ENCODE peak calls at places on chromosomes 3 and 15, in five cellular contexts. One of them, this sample, is unnamed.

GRCh38 chr3:127336086-127336485 is 48.2 kb upstream of the PRR20G start:
- DNase-seq in adrenal gland: no peak
- DNase-seq in fibroblast of lung: no peak
- DNase-seq in HFFc6: no peak
- DNase-seq in uterus: no peak
- DNase-seq in this sample: no peak

GRCh38 chr3:195889843-195890407 is 18.4 kb downstream of the TNK2 start:
- DNase-seq in adrenal gland: no peak
- DNase-seq in fibroblast of lung: no peak
- DNase-seq in HFFc6: no peak
- DNase-seq in uterus: no peak
- DNase-seq in this sample: peak

GRCh38 chr15:60396560-60396963 is 1.2 kb downstream of the ANXA2 start:
- DNase-seq in adrenal gland: no peak
- DNase-seq in fibroblast of lung: peak
- DNase-seq in HFFc6: no peak
- DNase-seq in uterus: no peak
- DNase-seq in this sample: no peak

GRCh38 chr3:59391131-59391530 is 341.3 kb upstream of the CFAP20DC start:
- DNase-seq in adrenal gland: no peak
- DNase-seq in fibroblast of lung: no peak
- DNase-seq in HFFc6: no peak
- DNase-seq in uterus: no peak
- DNase-seq in this sample: no peak

GRCh38 chr15:99365232-99365631 is 114.0 kb downstream of the LRRC28 start:
- DNase-seq in adrenal gland: no peak
- DNase-seq in fibroblast of lung: no peak
- DNase-seq in HFFc6: no peak
- DNase-seq in uterus: no peak
- DNase-seq in this sample: no peak

GRCh38 chr15:82739086-82739485 is 29.4 kb upstream of the AP3B2 start:
- DNase-seq in adrenal gland: no peak
- DNase-seq in fibroblast of lung: peak
- DNase-seq in HFFc6: peak
- DNase-seq in uterus: no peak
- DNase-seq in this sample: no peak

GRCh38 chr3:125281411-125281810 is 68.9 kb upstream of the SLC12A8 start:
- DNase-seq in adrenal gland: no peak
- DNase-seq in fibroblast of lung: peak
- DNase-seq in HFFc6: no peak
- DNase-seq in uterus: no peak
- DNase-seq in this sample: no peak

GRCh38 chr3:177565981-177566380 is 368.7 kb upstream of the TBL1XR1 start:
- DNase-seq in adrenal gland: no peak
- DNase-seq in fibroblast of lung: no peak
- DNase-seq in HFFc6: no peak
- DNase-seq in uterus: no peak
- DNase-seq in this sample: no peak

GRCh38 chr3:153221748-153222162 is 59.7 kb downstream of the RAP2B start:
- DNase-seq in adrenal gland: peak
- DNase-seq in fibroblast of lung: peak
- DNase-seq in HFFc6: peak
- DNase-seq in uterus: peak
- DNase-seq in this sample: no peak

GRCh38 chr15:39282663-39283208 is 298.1 kb upstream of the THBS1 start:
- DNase-seq in adrenal gland: no peak
- DNase-seq in fibroblast of lung: no peak
- DNase-seq in HFFc6: no peak
- DNase-seq in uterus: no peak
- DNase-seq in this sample: peak

GRCh38 chr3:150180349-150180748 is 209.7 kb upstream of the PFN2 start:
- DNase-seq in adrenal gland: no peak
- DNase-seq in fibroblast of lung: peak
- DNase-seq in HFFc6: peak
- DNase-seq in uterus: no peak
- DNase-seq in this sample: no peak

GRCh38 chr3:172167892-172168648 is 128.7 kb downstream of the FNDC3B start:
- DNase-seq in adrenal gland: no peak
- DNase-seq in fibroblast of lung: peak
- DNase-seq in HFFc6: no peak
- DNase-seq in uterus: no peak
- DNase-seq in this sample: no peak

GRCh38 chr3:67692621-67693020 is 38.2 kb upstream of the SUCLG2 start:
- DNase-seq in adrenal gland: no peak
- DNase-seq in fibroblast of lung: peak
- DNase-seq in HFFc6: no peak
- DNase-seq in uterus: no peak
- DNase-seq in this sample: no peak

GRCh38 chr15:71003314-71003713 is 110.7 kb downstream of the LRRC49 start:
- DNase-seq in adrenal gland: no peak
- DNase-seq in fibroblast of lung: peak
- DNase-seq in HFFc6: peak
- DNase-seq in uterus: no peak
- DNase-seq in this sample: no peak

GRCh38 chr3:69251078-69251805 is 128.8 kb upstream of the LMOD3 start:
- DNase-seq in adrenal gland: no peak
- DNase-seq in fibroblast of lung: no peak
- DNase-seq in HFFc6: no peak
- DNase-seq in uterus: no peak
- DNase-seq in this sample: no peak

GRCh38 chr3:147400111-147400510 is 6.2 kb downstream of the ZIC4 start:
- DNase-seq in adrenal gland: no peak
- DNase-seq in fibroblast of lung: no peak
- DNase-seq in HFFc6: no peak
- DNase-seq in uterus: no peak
- DNase-seq in this sample: no peak

GRCh38 chr15:41993447-41994170 is 21.3 kb upstream of the EHD4 start:
- DNase-seq in adrenal gland: no peak
- DNase-seq in fibroblast of lung: no peak
- DNase-seq in HFFc6: no peak
- DNase-seq in uterus: no peak
- DNase-seq in this sample: no peak

GRCh38 chr3:42262525-42262924 is 3.5 kb downstream of the CCK start:
- DNase-seq in adrenal gland: no peak
- DNase-seq in fibroblast of lung: peak
- DNase-seq in HFFc6: peak
- DNase-seq in uterus: no peak
- DNase-seq in this sample: no peak

GRCh38 chr3:16136042-16136441 is 38.4 kb upstream of the GALNT15 start:
- DNase-seq in adrenal gland: no peak
- DNase-seq in fibroblast of lung: peak
- DNase-seq in HFFc6: peak
- DNase-seq in uterus: no peak
- DNase-seq in this sample: no peak

GRCh38 chr3:169215953-169216352 is 447.6 kb downstream of the MECOM start:
- DNase-seq in adrenal gland: no peak
- DNase-seq in fibroblast of lung: no peak
- DNase-seq in HFFc6: no peak
- DNase-seq in uterus: no peak
- DNase-seq in this sample: no peak

GRCh38 chr3:141942006-141942405 is 65.6 kb downstream of the ATP1B3 start:
- DNase-seq in adrenal gland: no peak
- DNase-seq in fibroblast of lung: no peak
- DNase-seq in HFFc6: no peak
- DNase-seq in uterus: no peak
- DNase-seq in this sample: no peak

GRCh38 chr15:60326824-60327654 is 70.7 kb downstream of the ANXA2 start:
- DNase-seq in adrenal gland: no peak
- DNase-seq in fibroblast of lung: no peak
- DNase-seq in HFFc6: peak
- DNase-seq in uterus: no peak
- DNase-seq in this sample: no peak

GRCh38 chr3:7518471-7518870 is 657.6 kb downstream of the GRM7 start:
- DNase-seq in adrenal gland: peak
- DNase-seq in fibroblast of lung: peak
- DNase-seq in HFFc6: no peak
- DNase-seq in uterus: no peak
- DNase-seq in this sample: no peak

GRCh38 chr15:90529369-90530249 is at the start of gene CRTC3:
- DNase-seq in adrenal gland: peak
- DNase-seq in fibroblast of lung: peak
- DNase-seq in HFFc6: peak
- DNase-seq in uterus: peak
- DNase-seq in this sample: no peak

GRCh38 chr3:10688548-10689172 is 127.4 kb upstream of the SLC6A11 start:
- DNase-seq in adrenal gland: no peak
- DNase-seq in fibroblast of lung: no peak
- DNase-seq in HFFc6: no peak
- DNase-seq in uterus: no peak
- DNase-seq in this sample: no peak

GRCh38 chr3:30319713-30320112 is 286.7 kb upstream of the TGFBR2 start:
- DNase-seq in adrenal gland: peak
- DNase-seq in fibroblast of lung: peak
- DNase-seq in HFFc6: peak
- DNase-seq in uterus: no peak
- DNase-seq in this sample: no peak

GRCh38 chr3:122902326-122902725 is 107.5 kb downstream of the SLC49A4 start:
- DNase-seq in adrenal gland: no peak
- DNase-seq in fibroblast of lung: no peak
- DNase-seq in HFFc6: no peak
- DNase-seq in uterus: no peak
- DNase-seq in this sample: no peak

GRCh38 chr3:10962481-10963036 is 30.0 kb upstream of the SLC6A1 start:
- DNase-seq in adrenal gland: no peak
- DNase-seq in fibroblast of lung: no peak
- DNase-seq in HFFc6: no peak
- DNase-seq in uterus: no peak
- DNase-seq in this sample: no peak

GRCh38 chr3:95228416-95228815 is 1165.6 kb downstream of the NSUN3 start:
- DNase-seq in adrenal gland: no peak
- DNase-seq in fibroblast of lung: no peak
- DNase-seq in HFFc6: no peak
- DNase-seq in uterus: no peak
- DNase-seq in this sample: no peak

GRCh38 chr3:97131476-97131875 is 317.1 kb downstream of the EPHA6 start:
- DNase-seq in adrenal gland: no peak
- DNase-seq in fibroblast of lung: no peak
- DNase-seq in HFFc6: no peak
- DNase-seq in uterus: no peak
- DNase-seq in this sample: no peak

GRCh38 chr3:56862352-56863062 is 60.8 kb upstream of the ARHGEF3 start:
- DNase-seq in adrenal gland: peak
- DNase-seq in fibroblast of lung: peak
- DNase-seq in HFFc6: peak
- DNase-seq in uterus: no peak
- DNase-seq in this sample: no peak

GRCh38 chr15:59892995-59893394 is 111.1 kb upstream of the FOXB1 start:
- DNase-seq in adrenal gland: no peak
- DNase-seq in fibroblast of lung: peak
- DNase-seq in HFFc6: no peak
- DNase-seq in uterus: no peak
- DNase-seq in this sample: no peak

GRCh38 chr3:126419151-126419703 is 24.5 kb downstream of the CFAP100 start:
- DNase-seq in adrenal gland: no peak
- DNase-seq in fibroblast of lung: no peak
- DNase-seq in HFFc6: no peak
- DNase-seq in uterus: no peak
- DNase-seq in this sample: no peak

GRCh38 chr3:29410660-29411405 is 130.0 kb downstream of the RBMS3 start:
- DNase-seq in adrenal gland: no peak
- DNase-seq in fibroblast of lung: no peak
- DNase-seq in HFFc6: no peak
- DNase-seq in uterus: no peak
- DNase-seq in this sample: no peak

GRCh38 chr15:85453144-85453872 is 72.9 kb downstream of the AKAP13 start:
- DNase-seq in adrenal gland: no peak
- DNase-seq in fibroblast of lung: no peak
- DNase-seq in HFFc6: no peak
- DNase-seq in uterus: no peak
- DNase-seq in this sample: no peak
- TF ChIP-seq CTCF in adrenal gland: no peak
- TF ChIP-seq CTCF in fibroblast of lung: no peak
- TF ChIP-seq CTCF in HFFc6: no peak
- TF ChIP-seq CTCF in uterus: no peak
- TF ChIP-seq CTCF in this sample: no peak

GRCh38 chr3:19060404-19060803 is 87.9 kb upstream of the KCNH8 start:
- DNase-seq in adrenal gland: no peak
- DNase-seq in fibroblast of lung: no peak
- DNase-seq in HFFc6: no peak
- DNase-seq in uterus: no peak
- DNase-seq in this sample: no peak

GRCh38 chr3:19063936-19064335 is 84.4 kb upstream of the KCNH8 start:
- DNase-seq in adrenal gland: no peak
- DNase-seq in fibroblast of lung: no peak
- DNase-seq in HFFc6: no peak
- DNase-seq in uterus: no peak
- DNase-seq in this sample: no peak

GRCh38 chr3:19070325-19070724 is 78.0 kb upstream of the KCNH8 start:
- DNase-seq in adrenal gland: no peak
- DNase-seq in fibroblast of lung: peak
- DNase-seq in HFFc6: no peak
- DNase-seq in uterus: no peak
- DNase-seq in this sample: no peak

DNA sequence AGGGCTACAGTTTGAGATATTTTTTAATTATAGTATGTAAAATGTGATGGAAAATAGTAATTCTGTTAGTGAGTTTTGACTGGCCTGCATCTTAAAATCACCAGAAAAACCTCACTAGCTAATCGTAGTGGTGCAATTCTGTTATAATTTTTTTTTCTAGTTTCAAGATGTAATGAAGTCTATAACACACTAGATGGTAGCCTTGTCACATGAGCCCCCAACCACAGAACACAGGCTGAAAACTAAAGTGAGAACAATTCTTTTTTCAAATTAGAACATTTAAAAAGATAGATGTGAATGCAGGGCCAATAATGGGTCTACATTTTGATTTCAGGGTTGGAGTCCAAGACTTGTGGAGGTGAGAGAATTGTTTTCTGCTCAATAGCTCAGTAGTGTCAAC is 83.3 kb upstream of the KCNH8 start:
- DNase-seq in adrenal gland: no peak
- DNase-seq in fibroblast of lung: no peak
- DNase-seq in HFFc6: no peak
- DNase-seq in uterus: no peak
- DNase-seq in this sample: no peak
- TF ChIP-seq CTCF in adrenal gland: no peak
- TF ChIP-seq CTCF in fibroblast of lung: no peak
- TF ChIP-seq CTCF in HFFc6: no peak
- TF ChIP-seq CTCF in uterus: no peak
- TF ChIP-seq CTCF in this sample: peak

GRCh38 chr3:143895805-143896204 is 47.5 kb upstream of the SLC9A9 start:
- DNase-seq in adrenal gland: no peak
- DNase-seq in fibroblast of lung: no peak
- DNase-seq in HFFc6: no peak
- DNase-seq in uterus: no peak
- DNase-seq in this sample: no peak
- TF ChIP-seq CTCF in adrenal gland: no peak
- TF ChIP-seq CTCF in fibroblast of lung: peak
- TF ChIP-seq CTCF in HFFc6: peak
- TF ChIP-seq CTCF in uterus: no peak
- TF ChIP-seq CTCF in this sample: peak

GRCh38 chr15:62648954-62649353 is 393.6 kb upstream of the TPM1 start:
- DNase-seq in adrenal gland: no peak
- DNase-seq in fibroblast of lung: no peak
- DNase-seq in HFFc6: no peak
- DNase-seq in uterus: no peak
- DNase-seq in this sample: no peak
- TF ChIP-seq CTCF in adrenal gland: no peak
- TF ChIP-seq CTCF in fibroblast of lung: peak
- TF ChIP-seq CTCF in HFFc6: peak
- TF ChIP-seq CTCF in uterus: peak
- TF ChIP-seq CTCF in this sample: peak